ENCODE peak calls at places on chromosome 22, in five cellular contexts. W is H9, R is mesendoderm, N is mesenchymal stem cell, D is IMR-90. P is an unnamed sample.

GRCh38 chr22:42895087-42895486 is 38.0 kb upstream of the ARFGAP3 start:
- DNase-seq in R (no peak), W (no peak), N (peak; percentile 11), D (no peak), P (no peak)

GRCh38 chr22:34414467-34415440 is 494.5 kb upstream of the LARGE1 start:
- DNase-seq in R (peak; percentile 98), D (no peak), W (peak; percentile 90), N (no peak), P (peak; percentile 68)

GRCh38 chr22:23530766-23531282 is 49.3 kb downstream of the IGLL1 start:
- DNase-seq in D (no peak), R (no peak), W (peak; percentile 20), N (no peak), P (no peak)

GRCh38 chr22:36544107-36544620 is 15.2 kb upstream of the EIF3D start:
- DNase-seq in W (no peak), R (no peak), D (peak; percentile 74), N (peak; percentile 38), P (no peak)

GRCh38 chr22:32801001-32801435 is 487 bp upstream of the TIMP3 start:
- DNase-seq in W (peak; percentile 38), D (no peak), R (no peak), N (peak; percentile 44), P (peak; percentile 26)

GRCh38 chr22:30866811-30867271 is 101.7 kb downstream of the MORC2 start:
- DNase-seq in R (peak; percentile 27), D (no peak), W (peak; percentile 32), N (no peak), P (no peak)

GRCh38 chr22:23862103-23862502 is 4.4 kb downstream of the SLC2A11 start:
- DNase-seq in R (peak; percentile 69), W (peak; percentile 71), D (peak; percentile 52), N (peak; percentile 49), P (peak; percentile 44)

GRCh38 chr22:45320326-45320976 is 10.7 kb downstream of the FAM118A start:
- DNase-seq in N (no peak), R (no peak), W (no peak), D (peak; percentile 75), P (no peak)

GRCh38 chr22:45231293-45231692 is 9.4 kb downstream of the KIAA0930 start:
- DNase-seq in N (no peak), R (no peak), D (no peak), W (no peak), P (no peak)

GRCh38 chr22:25134028-25134427 is 65.6 kb upstream of the CRYBB3 start:
- DNase-seq in D (no peak), R (no peak), W (no peak), N (no peak), P (no peak)

GRCh38 chr22:24791362-24791761 is 14.6 kb upstream of the SGSM1 start:
- DNase-seq in N (no peak), W (no peak), R (no peak), D (no peak), P (no peak)

GRCh38 chr22:48378673-48379072 is 1449.0 kb downstream of the BRD1 start:
- DNase-seq in D (no peak), W (no peak), R (no peak), N (no peak), P (no peak)

GRCh38 chr22:23882370-23882769 is 11.8 kb upstream of the MIF start:
- DNase-seq in D (no peak), N (no peak), R (no peak), W (no peak), P (no peak)

GRCh38 chr22:35921777-35922176 is 106.8 kb downstream of the RBFOX2 start:
- DNase-seq in W (peak; percentile 69), D (peak; percentile 90), R (peak; percentile 92), N (peak; percentile 96), P (peak; percentile 92)

GRCh38 chr22:40385041-40385782 is 14.8 kb downstream of the SGSM3 start:
- DNase-seq in D (no peak), N (no peak), W (no peak), R (no peak), P (no peak)

GRCh38 chr22:24247011-24247507 is 2.2 kb upstream of the GGT5 start:
- DNase-seq in W (no peak), R (no peak), D (peak; percentile 7), N (peak; percentile 51), P (no peak)

GRCh38 chr22:21919526-21920307 is 32.9 kb downstream of the PPM1F start:
- DNase-seq in D (no peak), W (no peak), R (no peak), N (no peak), P (no peak)

GRCh38 chr22:21921729-21922128 is 30.9 kb downstream of the PPM1F start:
- DNase-seq in R (no peak), W (peak; percentile 76), D (peak; percentile 20), N (no peak), P (no peak)

GRCh38 chr22:21918466-21919185 is 34.0 kb downstream of the PPM1F start:
- DNase-seq in D (no peak), N (no peak), W (no peak), R (no peak), P (no peak)

GRCh38 chr22:21921184-21921721 is 31.4 kb downstream of the PPM1F start:
- DNase-seq in N (no peak), W (peak; percentile 60), R (no peak), D (no peak), P (no peak)

GRCh38 chr22:21920341-21921183 is 32.1 kb downstream of the PPM1F start:
- DNase-seq in W (no peak), R (no peak), N (no peak), D (no peak), P (peak; percentile 34)
- H2BK120ac ChIP-seq in W (no peak overlapping the region), R (no peak overlapping the region), N (no peak overlapping the region), D (no peak overlapping the region), P (no peak overlapping the region)

GRCh38 chr22:44209343-44209742 is 28.6 kb downstream of the PARVG start:
- DNase-seq in W (no peak), R (no peak), D (no peak), N (no peak), P (no peak)
- H4K8ac ChIP-seq in W (no peak overlapping the region), R (no peak overlapping the region), D (no peak overlapping the region), N (no peak overlapping the region), P (no peak overlapping the region)

GRCh38 chr22:20244744-20245576 is 23.2 kb downstream of the RTN4R start:
- DNase-seq in R (no peak), D (no peak), W (no peak), N (no peak), P (no peak)
- H2BK120ac ChIP-seq in R (no peak overlapping the region), D (no peak overlapping the region), W (no peak overlapping the region), N (no peak overlapping the region), P (no peak overlapping the region)

GRCh38 chr22:49567894-49568750 is 259.6 kb downstream of the BRD1 start:
- DNase-seq in W (peak; percentile 25), N (no peak), D (no peak), R (no peak), P (no peak)

GRCh38 chr22:49569286-49570031 is 258.2 kb downstream of the BRD1 start:
- DNase-seq in W (peak; percentile 24), N (no peak), R (no peak), D (no peak), P (no peak)

GRCh38 chr22:49571326-49571725 is 256.3 kb downstream of the BRD1 start:
- DNase-seq in N (no peak), D (no peak), R (no peak), W (peak; percentile 9), P (no peak)

GRCh38 chr22:49568751-49569285 is 258.9 kb downstream of the BRD1 start:
- DNase-seq in N (no peak), W (peak; percentile 51), D (no peak), R (no peak), P (no peak)

DNA sequence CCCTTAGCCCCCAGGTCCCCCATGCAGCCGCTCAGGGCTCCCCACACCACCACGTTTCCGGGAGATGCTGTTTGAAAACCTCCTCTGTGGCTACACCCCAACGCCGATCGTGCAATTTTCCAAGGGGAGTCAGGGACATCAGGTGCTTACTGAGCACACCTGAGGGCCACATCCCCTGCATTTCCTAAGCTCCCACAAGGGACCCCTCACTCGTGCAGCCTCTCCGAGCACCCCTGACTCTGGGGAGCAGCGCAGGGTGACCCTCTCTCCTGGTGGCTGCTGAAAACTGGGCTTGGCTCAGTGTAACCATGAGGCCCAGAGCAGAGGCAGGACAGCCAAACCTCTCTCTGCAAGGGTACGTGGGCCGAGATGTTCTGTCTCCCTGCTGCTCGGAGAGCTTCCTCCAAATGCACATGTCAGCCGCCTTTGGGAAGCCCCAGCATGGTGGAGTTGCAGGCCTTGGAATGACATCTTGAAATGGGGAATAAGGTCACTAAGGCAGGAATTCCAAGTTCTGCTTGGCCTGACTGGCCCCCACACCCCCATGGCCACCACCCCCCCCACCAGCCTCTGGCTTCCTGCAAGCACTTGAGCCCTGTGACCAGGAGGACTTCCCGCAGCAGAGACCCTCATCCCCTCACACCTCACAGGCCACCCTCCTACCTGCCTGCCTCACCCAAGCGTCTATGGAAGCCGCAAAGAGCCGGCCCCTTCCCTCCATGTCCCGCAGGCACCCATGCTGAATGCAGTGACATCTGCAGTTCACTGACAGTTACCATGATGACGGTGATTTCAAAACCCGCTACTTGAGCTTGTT is 257.4 kb downstream of the BRD1 start:
- DNase-seq in R (no peak), D (no peak), N (no peak), W (peak; percentile 21), P (no peak)
- H4K8ac ChIP-seq in R (no peak overlapping the region), D (no peak overlapping the region), N (no peak overlapping the region), W (no peak overlapping the region), P (no peak overlapping the region)

GRCh38 chr22:27746918-27747317 is 54.6 kb downstream of the MN1 start:
- DNase-seq in W (no peak), D (no peak), R (no peak), N (no peak), P (no peak)

GRCh38 chr22:27749597-27750225 is 51.8 kb downstream of the MN1 start:
- DNase-seq in N (peak; percentile 59), D (peak; percentile 13), W (peak; percentile 59), R (peak; percentile 68), P (no peak)

GRCh38 chr22:27745809-27746208 is 55.7 kb downstream of the MN1 start:
- DNase-seq in N (no peak), D (no peak), W (no peak), R (no peak), P (no peak)

GRCh38 chr22:27748355-27749168 is 53.0 kb downstream of the MN1 start:
- DNase-seq in W (peak; percentile 77), D (peak; percentile 58), R (peak; percentile 67), N (peak; percentile 81), P (peak; percentile 8)

DNA sequence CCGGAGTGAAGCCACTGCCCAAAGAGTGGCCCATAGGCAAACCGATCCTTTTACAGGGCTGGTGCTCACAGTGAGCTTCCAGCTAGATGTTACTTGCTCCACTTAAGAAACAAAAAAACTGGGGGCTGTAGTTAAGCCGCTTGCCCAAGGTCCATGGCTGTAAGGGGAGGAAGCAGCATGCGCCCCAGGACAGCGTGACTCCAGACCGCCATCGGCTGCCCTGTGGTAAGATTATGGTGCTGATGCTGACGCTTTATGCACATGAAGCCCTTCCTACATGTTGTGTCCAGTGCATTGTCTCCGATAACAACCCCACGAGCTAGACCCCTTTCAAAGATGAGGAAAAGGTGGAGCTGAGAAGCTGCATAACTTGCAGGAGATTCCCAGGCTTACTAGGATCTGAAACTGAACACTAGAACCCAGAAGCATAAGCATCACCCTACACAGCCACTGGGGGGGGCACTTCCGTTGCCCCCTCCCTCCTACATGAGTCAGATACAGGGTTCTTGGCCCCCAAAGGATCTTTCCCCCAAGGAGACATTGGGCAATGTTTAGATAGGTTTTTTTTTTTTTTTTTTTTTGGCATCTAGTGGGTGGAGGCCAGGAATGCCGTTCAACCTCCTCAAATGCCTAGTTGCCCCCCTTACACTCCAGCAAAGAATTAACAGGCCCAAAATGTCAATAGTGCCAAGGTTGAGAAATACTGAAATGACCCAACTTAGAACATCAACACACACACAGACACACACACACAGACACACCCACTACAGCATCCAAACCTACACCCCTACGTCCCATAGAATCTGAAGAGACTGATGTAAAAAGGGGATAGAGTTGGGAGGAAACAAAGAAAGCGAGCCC is 53.9 kb downstream of the MN1 start:
- DNase-seq in D (no peak), N (no peak), W (no peak), R (peak; percentile 34), P (no peak)
- H2BK120ac ChIP-seq in D (no peak overlapping the region), N (no peak overlapping the region), W (no peak overlapping the region), R (no peak overlapping the region), P (no peak overlapping the region)

GRCh38 chr22:38448945-38449745 is 5.9 kb downstream of the KCNJ4 start:
- DNase-seq in N (no peak), D (no peak), W (no peak), R (no peak), P (no peak)
- H4K8ac ChIP-seq in N (no peak overlapping the region), D (no peak overlapping the region), W (no peak overlapping the region), R (no peak overlapping the region), P (no peak overlapping the region)